ENCODE peak calls at places on chromosomes 11 and 22, in eight cellular contexts. E is mucosa of descending colon, I is GM13977, Z is GM13976, H is WERI-Rb-1, M is astrocyte of the spinal cord, S is nephron progenitor cell, A is cardiac muscle cell. Y is an unnamed sample.

GRCh38 chr11:1390603-1391164 is 950 bp downstream of the BRSK2 start:
- DNase-seq in H (peak), E (no peak), A (no peak), M (no peak), Z (no peak), S (peak), I (no peak), Y (no peak)

GRCh38 chr11:60844870-60845221 is 2.9 kb downstream of the CCDC86 start:
- DNase-seq in S (no peak), H (no peak), M (peak), A (no peak), I (no peak), E (no peak), Z (no peak), Y (no peak)

GRCh38 chr11:134537296-134537695 is 125.3 kb upstream of the B3GAT1 start:
- DNase-seq in E (no peak), A (no peak), M (no peak), I (no peak), S (no peak), H (peak), Z (no peak), Y (no peak)

GRCh38 chr22:26922804-26923203 is 265.4 kb downstream of the MIAT start:
- DNase-seq in Z (no peak), M (no peak), H (no peak), E (no peak), I (no peak), S (peak), A (no peak), Y (peak)

GRCh38 chr11:1041471-1041870 is 5.0 kb upstream of the MUC6 start:
- DNase-seq in H (no peak), M (no peak), I (no peak), Z (no peak), A (no peak), S (no peak), E (peak), Y (no peak)

GRCh38 chr11:17672469-17672868 is 46.9 kb upstream of the MYOD1 start:
- DNase-seq in I (no peak), Z (no peak), M (no peak), S (no peak), E (no peak), H (no peak), A (no peak), Y (no peak)

GRCh38 chr11:33735426-33736147 is 636 bp downstream of the CD59 start:
- DNase-seq in S (no peak), M (peak), Z (peak), A (peak), E (peak), H (peak), I (peak), Y (peak)

GRCh38 chr22:42962295-42963230 is 52.4 kb downstream of the PACSIN2 start:
- DNase-seq in H (no peak), S (no peak), A (peak), E (peak), Z (no peak), I (no peak), M (no peak), Y (no peak)

GRCh38 chr11:78562398-78562797 is 12.3 kb downstream of the NARS2 start:
- DNase-seq in H (no peak), Z (no peak), A (peak), I (no peak), E (no peak), S (no peak), M (peak), Y (no peak)

GRCh38 chr11:75725552-75726320 is 8.1 kb downstream of the MOGAT2 start:
- DNase-seq in Z (no peak), S (no peak), M (no peak), E (no peak), I (no peak), A (no peak), H (no peak), Y (no peak)

GRCh38 chr22:25728064-25728463 is 13.9 kb upstream of the MYO18B start:
- DNase-seq in E (no peak), A (no peak), M (no peak), H (no peak), I (no peak), Z (no peak), S (no peak), Y (no peak)

GRCh38 chr22:27795053-27795452 is 6.5 kb downstream of the MN1 start:
- DNase-seq in E (no peak), Z (no peak), H (no peak), A (no peak), M (no peak), I (no peak), S (peak), Y (no peak)

GRCh38 chr11:18720811-18721575 is 5.0 kb downstream of the IGSF22 start:
- DNase-seq in A (peak), E (peak), S (peak), M (peak), Z (peak), I (peak), H (peak), Y (peak)

GRCh38 chr11:18723991-18724390 is 2.0 kb downstream of the IGSF22 start:
- DNase-seq in M (no peak), E (no peak), Z (no peak), H (peak), S (no peak), A (no peak), I (no peak), Y (no peak)

GRCh38 chr11:18721576-18722292 is 4.3 kb downstream of the IGSF22 start:
- DNase-seq in E (no peak), I (peak), A (peak), Z (peak), M (peak), H (peak), S (peak), Y (peak)

GRCh38 chr11:18720086-18720810 is 5.7 kb downstream of the IGSF22 start:
- DNase-seq in H (no peak), S (no peak), I (no peak), A (peak), M (peak), E (no peak), Z (no peak), Y (no peak)

DNA sequence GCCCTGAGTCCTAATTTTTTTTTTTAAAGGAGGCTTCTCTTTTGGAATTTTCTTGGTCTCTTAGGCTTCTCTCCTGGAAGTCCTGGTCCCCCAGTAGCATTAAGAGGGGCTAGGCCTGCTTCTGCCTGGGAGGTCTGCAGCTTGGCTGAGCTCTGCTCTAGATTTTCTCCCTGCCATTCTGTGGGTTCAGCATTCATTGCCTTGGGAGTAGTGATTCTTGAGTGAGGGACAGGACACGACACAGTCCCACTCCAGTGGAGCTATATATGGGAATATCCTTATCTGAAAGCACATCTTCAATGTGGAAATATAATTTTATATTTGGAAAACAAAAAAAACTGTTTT is 3.7 kb downstream of the IGSF22 start:
- DNase-seq in E (no peak), Z (no peak), A (no peak), S (no peak), H (no peak), M (no peak), I (no peak), Y (no peak)
- TF ChIP-seq CTCF in E (no peak), Z (no peak), A (no peak), S (peak), H (no peak), M (no peak), I (no peak), Y (peak)

GRCh38 chr11:76863196-76863777 is 2.6 kb downstream of the ACER3 start:
- DNase-seq in M (no peak), E (no peak), I (no peak), S (no peak), Z (no peak), H (no peak), A (no peak), Y (no peak)

GRCh38 chr11:76859708-76860233 is 947 bp upstream of the ACER3 start:
- DNase-seq in M (no peak), H (no peak), Z (no peak), A (no peak), S (no peak), I (no peak), E (no peak), Y (no peak)

GRCh38 chr11:76860539-76861475 is at the start of gene ACER3:
- DNase-seq in M (peak), S (peak), A (peak), E (peak), I (peak), H (peak), Z (peak), Y (peak)

GRCh38 chr11:76857776-76858461 is 2.8 kb upstream of the ACER3 start:
- DNase-seq in E (no peak), S (no peak), M (no peak), Z (no peak), A (no peak), I (no peak), H (no peak), Y (no peak)

DNA sequence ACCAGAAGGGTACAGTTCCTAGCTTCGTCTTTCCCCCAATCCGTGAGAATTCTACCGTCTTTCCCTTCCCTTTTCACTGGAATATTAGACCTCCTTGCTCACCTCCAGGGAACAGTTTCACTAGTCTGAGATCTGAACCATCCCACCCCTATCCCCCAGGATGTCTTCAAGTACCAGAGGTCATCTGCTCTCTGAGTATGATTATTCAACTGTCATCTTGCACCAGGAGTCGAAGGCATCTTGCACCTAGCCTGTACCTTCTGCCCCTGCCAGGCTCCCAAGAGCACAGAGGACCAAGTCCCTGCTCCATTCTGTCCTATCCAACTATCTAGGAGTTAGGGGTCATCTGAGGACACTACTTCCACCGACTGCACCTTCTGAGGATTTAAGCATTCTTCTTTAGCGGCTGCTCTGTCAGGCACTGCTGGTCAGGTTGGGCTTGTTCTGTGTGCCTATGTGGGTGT is 804 bp downstream of the ACER3 start:
- DNase-seq in A (no peak), S (no peak), E (no peak), I (no peak), Z (no peak), H (peak), M (no peak), Y (no peak)
- TF ChIP-seq CTCF in A (no peak), S (no peak), E (no peak), I (no peak), Z (no peak), H (no peak), M (no peak), Y (no peak)

GRCh38 chr22:45335021-45335818 is 25.5 kb downstream of the FAM118A start:
- DNase-seq in A (no peak), I (no peak), Z (no peak), S (peak), M (no peak), H (peak), E (no peak), Y (no peak)
- TF ChIP-seq CTCF in A (no peak), I (no peak), Z (no peak), S (peak), M (peak), H (peak), E (no peak), Y (no peak)

DNA sequence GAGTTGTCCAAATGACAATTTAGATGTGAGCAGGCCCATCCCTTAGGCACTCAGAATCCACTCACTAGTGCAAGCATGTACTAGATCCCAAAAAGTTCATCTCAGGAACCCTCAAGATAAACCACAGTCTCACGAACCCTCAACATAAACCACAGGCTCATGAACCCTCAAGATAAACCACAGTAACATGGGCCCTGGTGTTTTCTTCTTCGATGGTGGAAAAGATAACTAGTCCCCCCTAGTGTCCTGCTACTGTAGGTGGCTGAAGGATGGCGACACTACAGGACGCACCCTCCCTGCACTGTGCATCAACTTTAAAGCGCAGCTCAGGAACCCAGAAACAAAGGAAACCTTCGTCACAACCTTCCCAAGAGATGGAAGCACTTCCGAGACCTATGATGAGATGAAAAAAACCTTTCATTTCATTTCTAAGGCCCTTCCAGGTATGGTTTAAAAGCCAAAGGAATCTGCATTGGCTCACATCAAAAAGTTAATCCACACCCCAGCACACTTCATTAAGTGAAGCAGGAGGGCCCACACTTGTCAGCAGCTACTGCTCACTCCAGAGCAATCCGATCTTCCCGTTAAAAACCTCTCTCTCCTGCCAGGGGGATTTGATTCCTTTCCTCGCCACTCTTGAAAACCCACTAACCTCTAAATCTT is 2.4 kb downstream of the LARGE1 start:
- DNase-seq in A (no peak), Z (peak), E (no peak), H (peak), I (peak), S (peak), M (no peak), Y (no peak)
- TF ChIP-seq CTCF in A (no peak), Z (peak), E (no peak), H (peak), I (peak), S (peak), M (peak), Y (no peak)

Y was measured in activated CD8-positive, alpha-beta T cell treated with anti-CD3 and anti-CD28 coated beads for 36 hours.